ENCODE peak calls at places on chromosomes 2 and 18, in seven cellular contexts. Y is psoas muscle, F is HCT116, K is GM13977, E is AG04449, G is fibroblast of the aortic adventitia, W is mammary epithelial cell. M is an unnamed sample.

GRCh38 chr18:48222118-48222517 is 187.1 kb downstream of the ZBTB7C start:
- DNase-seq in K (no peak), Y (peak; percentile 59), W (peak; percentile 95), E (no peak), F (no peak), G (peak; percentile 27), M (no peak)

GRCh38 chr18:76908277-76908676 is 85.9 kb downstream of the ZNF236 start:
- DNase-seq in K (no peak), W (no peak), Y (no peak), G (no peak), E (no peak), F (no peak), M (no peak)

GRCh38 chr18:70243131-70243530 is 37.6 kb upstream of the RTTN start:
- DNase-seq in E (no peak), K (no peak), Y (no peak), F (peak; percentile 55), W (no peak), G (peak; percentile 12), M (no peak)

GRCh38 chr2:24886640-24887324 is 33.3 kb downstream of the ADCY3 start:
- DNase-seq in E (no peak), G (no peak), K (no peak), F (no peak), Y (no peak), W (no peak), M (no peak)

GRCh38 chr18:42306208-42306980 is 351.4 kb downstream of the PIK3C3 start:
- DNase-seq in F (no peak), K (no peak), G (peak; percentile 49), Y (no peak), E (no peak), W (no peak), M (no peak)

GRCh38 chr2:217650716-217651360 is 352.0 kb downstream of the TNS1 start:
- DNase-seq in K (peak; percentile 72), F (peak; percentile 60), W (peak; percentile 63), Y (no peak), G (peak; percentile 76), E (no peak), M (peak; percentile 19)

GRCh38 chr2:187316040-187316439 is 132.0 kb downstream of the CALCRL start:
- DNase-seq in E (no peak), K (peak; percentile 6), F (no peak), Y (no peak), W (no peak), G (no peak), M (no peak)

GRCh38 chr2:132670961-132671781 is 1.2 kb upstream of the LYPD1 start:
- DNase-seq in G (peak; percentile 98), W (peak; percentile 80), F (peak; percentile 27), Y (no peak), K (no peak), E (no peak), M (peak; percentile 38)

GRCh38 chr2:55721601-55722215 is 28.1 kb upstream of the PNPT1 start:
- DNase-seq in F (no peak), E (no peak), K (no peak), W (peak; percentile 69), G (no peak), Y (no peak), M (no peak)

GRCh38 chr2:96531872-96532505 is 4.6 kb upstream of the ARID5A start:
- DNase-seq in K (peak; percentile 86), Y (peak; percentile 95), E (peak; percentile 98), G (peak; percentile 100), W (peak; percentile 99), F (peak; percentile 95), M (peak; percentile 99)

GRCh38 chr2:69509011-69509749 is 71.9 kb upstream of the NFU1 start:
- DNase-seq in E (no peak), W (no peak), F (no peak), G (no peak), K (no peak), Y (peak; percentile 58), M (no peak)

GRCh38 chr2:35365859-35366258 is 989.7 kb upstream of the CRIM1 start:
- DNase-seq in W (peak; percentile 33), Y (no peak), G (no peak), E (no peak), K (no peak), F (no peak), M (no peak)

GRCh38 chr18:74064510-74064909 is 83.1 kb downstream of the FBXO15 start:
- DNase-seq in E (no peak), F (no peak), K (no peak), G (no peak), Y (no peak), W (no peak), M (no peak)

GRCh38 chr2:148948865-148949264 is 73.8 kb downstream of the KIF5C start:
- DNase-seq in E (no peak), W (no peak), F (no peak), Y (no peak), K (no peak), G (no peak), M (no peak)

GRCh38 chr2:105421053-105421452 is 22.2 kb upstream of the FHL2 start:
- DNase-seq in W (no peak), G (no peak), F (no peak), Y (no peak), K (no peak), E (no peak), M (no peak)

GRCh38 chr2:120658285-120659158 is 77.1 kb upstream of the GLI2 start:
- DNase-seq in Y (no peak), W (no peak), K (no peak), G (no peak), F (no peak), E (no peak), M (no peak)

GRCh38 chr2:16885027-16885426 is 219.4 kb upstream of the CYRIA start:
- DNase-seq in E (no peak), F (no peak), K (no peak), Y (no peak), G (no peak), W (no peak), M (no peak)

DNA sequence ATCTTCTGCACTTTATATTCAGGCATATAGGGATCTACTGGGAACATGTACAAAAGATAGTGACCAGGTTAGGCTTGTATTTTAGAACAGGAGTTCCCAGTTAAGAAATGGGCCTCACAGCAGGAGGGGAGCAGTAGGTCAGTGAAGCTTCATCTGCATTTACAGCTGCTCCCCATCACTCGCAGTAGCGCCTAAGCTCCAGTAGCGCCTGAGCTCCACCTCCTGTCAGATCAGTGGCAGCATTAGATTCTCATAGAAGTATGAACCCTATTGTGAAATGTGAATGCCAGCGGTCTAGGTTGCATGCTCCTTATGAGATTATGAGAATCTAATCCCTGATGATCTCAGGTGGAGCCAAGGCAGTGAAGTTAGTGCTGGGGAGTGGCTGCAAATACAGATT is 224.4 kb upstream of the CYRIA start:
- DNase-seq in G (no peak), K (no peak), Y (no peak), E (no peak), W (no peak), F (no peak), M (no peak)
- TF ChIP-seq CTCF in G (no peak), K (no peak), Y (no peak), E (no peak), W (no peak), F (no peak), M (no peak)

DNA sequence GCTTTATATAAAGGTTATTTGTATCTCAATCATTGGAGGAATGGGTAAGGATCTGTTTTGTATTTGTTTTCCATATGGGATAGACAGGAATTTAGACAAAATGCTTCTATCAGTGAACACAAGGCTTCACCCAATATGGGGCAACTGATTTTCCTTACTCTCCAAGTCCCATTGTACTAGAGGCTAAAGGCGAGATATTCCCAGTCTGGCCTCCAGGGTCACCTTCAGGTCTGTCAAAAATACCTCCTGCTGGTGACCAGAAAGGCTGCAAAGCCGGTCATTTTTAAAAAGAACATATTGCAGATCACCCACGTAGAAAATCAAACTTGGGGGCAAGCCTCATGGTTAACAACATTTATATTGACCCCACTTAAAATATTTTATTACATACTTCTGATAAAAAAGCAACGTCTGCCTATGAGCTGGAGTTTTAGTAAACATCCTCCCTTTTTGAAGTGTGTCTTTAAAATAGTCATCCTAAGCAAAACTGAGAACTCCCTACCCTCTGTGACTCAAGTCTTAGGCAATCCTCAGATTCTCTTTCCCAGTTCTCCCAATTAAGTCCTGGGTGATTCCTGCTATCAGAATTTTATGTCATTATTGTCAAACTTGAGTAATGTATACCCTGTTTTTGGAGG is 276.6 kb downstream of the MREG start:
- DNase-seq in F (peak; percentile 54), K (no peak), W (peak; percentile 66), E (no peak), Y (no peak), G (peak; percentile 83), M (no peak)
- TF ChIP-seq CTCF in F (peak; percentile 47), K (no peak), W (peak; percentile 20), E (peak; percentile 14), Y (no peak), G (peak; percentile 53), M (no peak)

GRCh38 chr2:550860-551259 is 126.3 kb downstream of the TMEM18 start:
- DNase-seq in K (no peak), F (no peak), W (no peak), G (no peak), E (no peak), Y (no peak), M (no peak)

GRCh38 chr2:554444-554843 is 122.8 kb downstream of the TMEM18 start:
- DNase-seq in F (no peak), Y (no peak), K (no peak), G (no peak), W (no peak), E (no peak), M (no peak)

GRCh38 chr2:556494-556893 is 120.7 kb downstream of the TMEM18 start:
- DNase-seq in Y (no peak), W (no peak), F (no peak), G (no peak), K (no peak), E (no peak), M (no peak)

GRCh38 chr2:555164-555922 is 121.9 kb downstream of the TMEM18 start:
- DNase-seq in K (no peak), W (no peak), G (no peak), E (no peak), Y (no peak), F (no peak), M (no peak)

GRCh38 chr2:551621-552020 is 125.6 kb downstream of the TMEM18 start:
- DNase-seq in Y (no peak), F (no peak), K (no peak), W (no peak), E (no peak), G (no peak), M (no peak)
- TF ChIP-seq CTCF in Y (no peak), F (no peak), K (no peak), W (no peak), E (no peak), G (no peak), M (no peak)

GRCh38 chr18:50338676-50339075 is 36.2 kb upstream of the SKA1 start:
- DNase-seq in G (no peak), W (no peak), E (no peak), K (no peak), Y (no peak), F (no peak), M (no peak)

GRCh38 chr18:50338122-50338521 is 36.7 kb upstream of the SKA1 start:
- DNase-seq in Y (no peak), W (no peak), K (no peak), E (no peak), G (no peak), F (no peak), M (no peak)

GRCh38 chr18:50341443-50341842 is 33.4 kb upstream of the SKA1 start:
- DNase-seq in G (no peak), F (no peak), E (no peak), W (no peak), Y (no peak), K (no peak), M (no peak)

GRCh38 chr18:50334546-50335152 is 40.2 kb upstream of the SKA1 start:
- DNase-seq in Y (no peak), K (no peak), F (no peak), W (no peak), E (no peak), G (no peak), M (no peak)

GRCh38 chr18:50340078-50340477 is 34.8 kb upstream of the SKA1 start:
- DNase-seq in F (no peak), E (no peak), K (no peak), W (no peak), G (no peak), Y (no peak), M (no peak)
- TF ChIP-seq CTCF in F (peak; percentile 33), E (no peak), K (peak; percentile 22), W (no peak), G (no peak), Y (no peak), M (no peak)

M was measured in AG09319.